ENCODE peak calls at places on chromosomes 1 and 21, in six cellular contexts. I is stimulated activated effector memory CD8-positive, alpha-beta T cell treated with anti-CD3 and anti-CD28 coated beads, Interleukin-12 subunit alpha, Interleukin-12 subunit beta, amount 100 ng/mL, for 72 hours; F is germinal center; C is glomerular endothelial cell; B is Right ventricle myocardium superior; U is HEK293T. R is an unnamed sample.
A peak's percentile ranks its signal among the peaks of the same experiment; 100 is the strongest.

GRCh38 chr1:203360772-203361171 is 9.8 kb upstream of the FMOD start:
- DNase-seq in I (no peak), F (no peak), C (no peak), B (no peak), U (no peak), R (no peak)

GRCh38 chr1:92910081-92910480 is 51.2 kb downstream of the DIPK1A start:
- DNase-seq in I (no peak), F (no peak), C (no peak), B (no peak), U (no peak), R (no peak)

GRCh38 chr21:27649746-27650145 is 682.9 kb upstream of the ADAMTS5 start:
- DNase-seq in I (no peak), F (no peak), C (no peak), B (no peak), U (no peak), R (no peak)

GRCh38 chr1:94643776-94644175 is 102.2 kb upstream of the F3 start:
- DNase-seq in I (no peak), F (no peak), C (no peak), B (no peak), U (no peak), R (no peak)

GRCh38 chr1:45326627-45327591 is at the start of gene HPDL:
- DNase-seq in I (peak; percentile 37), F (peak; percentile 77), C (no peak), B (peak; percentile 72), U (no peak), R (peak; percentile 66)

GRCh38 chr1:224592636-224593579 is 23.2 kb upstream of the CNIH3 start:
- DNase-seq in I (no peak), F (no peak), C (no peak), B (no peak), U (no peak), R (peak; percentile 9)

GRCh38 chr1:8547791-8548190 is 229.9 kb downstream of the SLC45A1 start:
- DNase-seq in I (no peak), F (no peak), C (no peak), B (no peak), U (no peak), R (no peak)

GRCh38 chr1:242784074-242784473 is 259.6 kb upstream of the PLD5 start:
- DNase-seq in I (no peak), F (peak; percentile 8), C (no peak), B (no peak), U (no peak), R (peak; percentile 78)

GRCh38 chr1:18597159-18598042 is 33.2 kb upstream of the PAX7 start:
- DNase-seq in I (peak; percentile 25), F (peak; percentile 30), C (no peak), B (peak; percentile 69), U (peak; percentile 67), R (peak; percentile 25)

GRCh38 chr21:15539376-15539775 is 190.4 kb upstream of the USP25 start:
- DNase-seq in I (no peak), F (no peak), C (no peak), B (no peak), U (no peak), R (no peak)

GRCh38 chr21:26842976-26843911 is 2.0 kb downstream of the ADAMTS1 start:
- DNase-seq in I (no peak), F (no peak), C (no peak), B (peak; percentile 96), U (peak; percentile 80), R (peak; percentile 49)

GRCh38 chr1:200659269-200659668 is 10.4 kb downstream of the DDX59 start:
- DNase-seq in I (no peak), F (no peak), C (no peak), B (no peak), U (no peak), R (no peak)

GRCh38 chr1:211939876-211940468 is 95.4 kb downstream of the INTS7 start:
- DNase-seq in I (no peak), F (peak; percentile 20), C (no peak), B (no peak), U (no peak), R (peak; percentile 98)

GRCh38 chr1:86922445-86922844 is 8.0 kb downstream of the HS2ST1 start:
- DNase-seq in I (no peak), F (no peak), C (no peak), B (no peak), U (no peak), R (no peak)

GRCh38 chr1:154453577-154454352 is 48.3 kb upstream of the TDRD10 start:
- DNase-seq in I (no peak), F (no peak), C (no peak), B (no peak), U (no peak), R (no peak)

GRCh38 chr1:9881838-9882249 is 28.2 kb downstream of the CTNNBIP1 start:
- DNase-seq in I (no peak), F (no peak), C (no peak), B (no peak), U (no peak), R (no peak)